ENCODE peak calls at places on chromosomes 3 and 15, in eight cellular contexts. Z is cardiac muscle cell, I is heart left ventricle, M is RWPE2, B is left ventricle myocardium inferior, O is K562, C is IMR-90, D is transverse colon. V is an unnamed sample.

GRCh38 chr3:105233056-105233455 is 133.7 kb upstream of the ALCAM start:
- DNase-seq in Z (no peak), I (no peak), M (no peak), B (no peak), O (no peak), C (peak; percentile 35), D (no peak), V (no peak)

GRCh38 chr3:40476478-40477470 is at the start of gene ZNF619:
- DNase-seq in Z (no peak), I (peak; percentile 84), M (peak; percentile 69), B (peak; percentile 76), O (peak; percentile 86), C (peak; percentile 73), D (peak; percentile 79), V (peak; percentile 83)

GRCh38 chr15:67085818-67086649 is 20.6 kb downstream of the SMAD3 start:
- DNase-seq in Z (no peak), I (no peak), M (no peak), B (no peak), O (no peak), C (peak; percentile 88), D (no peak), V (no peak)

GRCh38 chr3:96169111-96169510 is 645.3 kb upstream of the EPHA6 start:
- DNase-seq in Z (no peak), I (no peak), M (no peak), B (no peak), O (no peak), C (no peak), D (no peak), V (no peak)

GRCh38 chr3:5301671-5302297 is 114.3 kb downstream of the EDEM1 start:
- DNase-seq in Z (peak; percentile 43), I (no peak), M (no peak), B (no peak), O (no peak), C (peak; percentile 19), D (no peak), V (no peak)

GRCh38 chr15:43268111-43269105 is 1.7 kb upstream of the TGM5 start:
- DNase-seq in Z (peak; percentile 66), I (no peak), M (no peak), B (no peak), O (peak; percentile 49), C (no peak), D (no peak), V (no peak)

GRCh38 chr15:92343869-92344643 is 49.6 kb upstream of the ST8SIA2 start:
- DNase-seq in Z (no peak), I (peak; percentile 72), M (no peak), B (peak; percentile 68), O (no peak), C (no peak), D (no peak), V (no peak)

GRCh38 chr3:64289622-64290021 is 64.4 kb upstream of the PRICKLE2 start:
- DNase-seq in Z (no peak), I (no peak), M (no peak), B (no peak), O (no peak), C (no peak), D (no peak), V (no peak)

GRCh38 chr3:144636833-144637232 is 665.2 kb downstream of the DIPK2A start:
- DNase-seq in Z (peak; percentile 52), I (no peak), M (no peak), B (no peak), O (no peak), C (no peak), D (no peak), V (no peak)

GRCh38 chr3:46208167-46208704 is at the start of gene CCR1:
- DNase-seq in Z (peak; percentile 32), I (no peak), M (no peak), B (peak; percentile 51), O (peak; percentile 27), C (peak; percentile 10), D (peak; percentile 57), V (no peak)

GRCh38 chr3:78867409-78868372 is 900.1 kb downstream of the ROBO1 start:
- DNase-seq in Z (no peak), I (no peak), M (no peak), B (no peak), O (no peak), C (peak; percentile 73), D (no peak), V (no peak)

GRCh38 chr15:55820043-55820442 is 77.1 kb upstream of the PRTG start:
- DNase-seq in Z (no peak), I (no peak), M (no peak), B (no peak), O (no peak), C (no peak), D (no peak), V (no peak)

GRCh38 chr15:73919706-73920105 is 6.6 kb upstream of the LOXL1 start:
- DNase-seq in Z (no peak), I (no peak), M (no peak), B (no peak), O (no peak), C (no peak), D (no peak), V (no peak)

GRCh38 chr3:127182848-127183714 is 9.8 kb upstream of the PRR23E start:
- DNase-seq in Z (no peak), I (peak; percentile 44), M (no peak), B (no peak), O (no peak), C (no peak), D (no peak), V (no peak)

GRCh38 chr15:71411538-71412482 is 296.5 kb downstream of the THSD4 start:
- DNase-seq in Z (peak; percentile 7), I (no peak), M (no peak), B (no peak), O (no peak), C (peak; percentile 52), D (peak; percentile 73), V (peak; percentile 71)

GRCh38 chr3:156382458-156383346 is 172.2 kb downstream of the SSR3 start:
- DNase-seq in Z (peak; percentile 28), I (no peak), M (no peak), B (no peak), O (peak; percentile 61), C (peak; percentile 41), D (peak; percentile 34), V (no peak)

GRCh38 chr15:44726568-44727461 is 9.5 kb upstream of the TRIM69 start:
- DNase-seq in Z (no peak), I (no peak), M (no peak), B (no peak), O (peak; percentile 71), C (peak; percentile 94), D (peak; percentile 78), V (no peak)

GRCh38 chr3:114299421-114299820 is 5.6 kb downstream of the TIGIT start:
- DNase-seq in Z (peak; percentile 6), I (no peak), M (no peak), B (no peak), O (peak; percentile 23), C (no peak), D (no peak), V (no peak)

GRCh38 chr3:46214751-46215352 is 6.7 kb upstream of the CCR1 start:
- DNase-seq in Z (peak; percentile 69), I (no peak), M (no peak), B (no peak), O (peak; percentile 32), C (no peak), D (no peak), V (no peak)

GRCh38 chr15:56683925-56684324 is 49.4 kb downstream of the ZNF280D start:
- DNase-seq in Z (peak; percentile 1), I (no peak), M (no peak), B (no peak), O (no peak), C (no peak), D (no peak), V (no peak)

GRCh38 chr3:58556761-58557181 is 19.8 kb upstream of the ACOX2 start:
- DNase-seq in Z (no peak), I (no peak), M (no peak), B (no peak), O (no peak), C (no peak), D (no peak), V (no peak)

DNA sequence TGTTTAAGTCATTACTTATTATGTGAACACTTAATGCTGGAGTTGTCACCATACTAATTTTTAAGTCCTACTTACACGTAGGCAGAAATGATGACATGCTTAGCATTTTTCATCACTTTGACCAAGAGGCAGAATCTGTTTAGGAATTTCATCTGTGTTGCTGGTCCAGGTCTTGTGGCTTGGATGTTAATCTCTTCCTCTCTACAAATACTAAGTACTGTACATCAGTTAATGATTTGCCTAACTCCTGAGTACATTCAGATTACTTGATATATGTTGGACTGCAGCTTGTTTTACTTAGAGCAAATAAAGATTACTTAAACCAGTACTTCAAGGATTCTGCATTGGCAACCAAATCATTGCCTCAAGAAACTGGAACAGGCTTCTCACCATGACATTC is 8.6 kb downstream of the SNRK start:
- DNase-seq in Z (no peak), I (no peak), M (no peak), B (no peak), O (no peak), C (no peak), D (no peak), V (no peak)
- H3K4me1 ChIP-seq in Z (no peaks in the 10 kb centered on the region), I (peaks cover 100% of the 10 kb centered on the region), M (peaks cover 64% of the 10 kb centered on the region), B (peaks cover 100% of the 10 kb centered on the region), O (no peaks in the 10 kb centered on the region), C (peaks cover 14% of the 10 kb centered on the region), D (peaks cover 47% of the 10 kb centered on the region), V (peaks cover 31% of the 10 kb centered on the region)

GRCh38 chr3:97835761-97836160 is 13.9 kb downstream of the CRYBG3 start:
- DNase-seq in Z (no peak), I (no peak), M (no peak), B (no peak), O (no peak), C (peak; percentile 80), D (no peak), V (no peak)
- H3K27ac ChIP-seq in Z (no peak overlapping the region), I (no peak overlapping the region), M (no peak overlapping the region), B (no peak overlapping the region), O (no peak overlapping the region), C (no peak overlapping the region), D (no peak overlapping the region), V (no peak overlapping the region)

DNA sequence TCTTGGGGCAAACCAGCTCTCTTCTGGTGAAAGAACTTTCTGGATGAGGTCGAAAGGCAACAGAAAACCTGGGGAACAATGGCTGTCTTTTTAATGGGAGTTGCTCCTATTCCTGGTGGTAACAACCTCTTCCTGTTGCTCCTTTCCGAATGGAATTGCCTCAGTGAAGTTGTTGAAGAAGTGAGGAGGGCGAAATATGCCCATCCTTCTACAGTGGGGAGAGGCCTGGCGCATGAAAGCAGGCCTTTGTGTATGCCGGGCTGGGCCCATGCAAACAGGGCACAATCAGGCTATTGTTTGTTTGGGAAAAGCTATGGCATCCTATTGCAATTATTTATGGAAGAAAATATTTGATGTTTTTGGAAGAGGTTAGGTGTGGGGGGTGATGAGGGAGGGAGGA is 166.9 kb downstream of the IGF1R start:
- DNase-seq in Z (no peak), I (no peak), M (no peak), B (no peak), O (no peak), C (no peak), D (no peak), V (no peak)
- H3K9me3 ChIP-seq in Z (no peaks in the 10 kb centered on the region), I (no peaks in the 10 kb centered on the region), M (no peaks in the 10 kb centered on the region), B (no peaks in the 10 kb centered on the region), O (no peaks in the 10 kb centered on the region), C (no peaks in the 10 kb centered on the region), D (no peaks in the 10 kb centered on the region), V (no peaks in the 10 kb centered on the region)

DNA sequence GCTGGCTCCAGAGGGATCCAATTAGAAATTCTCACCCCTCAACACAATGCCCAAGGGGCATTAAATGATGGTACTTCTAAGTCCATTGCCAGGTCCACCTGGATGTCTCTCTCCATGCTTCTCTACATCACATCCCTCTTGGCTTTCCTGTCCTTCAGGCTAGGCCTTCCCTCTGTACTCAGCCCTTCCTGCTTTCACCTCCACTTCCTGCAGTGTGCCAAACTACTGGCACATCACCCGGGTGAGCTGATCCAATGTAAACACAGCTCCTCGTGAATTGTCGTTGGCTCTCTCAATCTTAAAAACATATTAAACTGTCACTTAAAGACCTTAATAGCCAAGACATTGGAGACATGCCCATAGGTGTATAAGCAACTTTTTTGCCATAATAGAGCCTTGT is 4.0 kb downstream of the LMCD1 start:
- DNase-seq in Z (no peak), I (no peak), M (no peak), B (no peak), O (no peak), C (no peak), D (peak; percentile 57), V (peak; percentile 45)
- H3K4me1 ChIP-seq in Z (peaks cover 21% of the 10 kb centered on the region), I (peaks cover 72% of the 10 kb centered on the region), M (peaks cover 10% of the 10 kb centered on the region), B (peaks cover 86% of the 10 kb centered on the region), O (peaks cover 7% of the 10 kb centered on the region), C (peaks cover 28% of the 10 kb centered on the region), D (peaks cover 27% of the 10 kb centered on the region), V (peaks cover 65% of the 10 kb centered on the region)